ENCODE peak calls at places on chromosome 12, in six cellular contexts. One of them, this sample, is unnamed.

GRCh38 chr12:95118138-95118787 is 44.8 kb upstream of the NR2C1 start:
- DNase-seq in AG04449: no peak
- DNase-seq in T-cell: no peak
- DNase-seq in AG09319: peak; percentile 56
- DNase-seq in AG10803: peak; percentile 92
- DNase-seq in stimulated activated naive CD8-positive, alpha-beta T cell treated with anti-CD3 and anti-CD28 coated beads, Interleukin-15, Interleukin-2, amounts not matched to agents 100 U/mL and 50 U/mL, for 24 hours: no peak
- DNase-seq in this sample: peak; percentile 75

GRCh38 chr12:57802607-57803006 is 15.9 kb downstream of the AVIL start:
- DNase-seq in AG04449: no peak
- DNase-seq in T-cell: no peak
- DNase-seq in AG09319: no peak
- DNase-seq in AG10803: no peak
- DNase-seq in stimulated activated naive CD8-positive, alpha-beta T cell treated with anti-CD3 and anti-CD28 coated beads, Interleukin-15, Interleukin-2, amounts not matched to agents 100 U/mL and 50 U/mL, for 24 hours: no peak
- DNase-seq in this sample: no peak

GRCh38 chr12:110109037-110109836 is 14.9 kb upstream of the IFT81 start:
- DNase-seq in AG04449: peak; percentile 100
- DNase-seq in T-cell: no peak
- DNase-seq in AG09319: peak; percentile 100
- DNase-seq in AG10803: peak; percentile 100
- DNase-seq in stimulated activated naive CD8-positive, alpha-beta T cell treated with anti-CD3 and anti-CD28 coated beads, Interleukin-15, Interleukin-2, amounts not matched to agents 100 U/mL and 50 U/mL, for 24 hours: no peak
- DNase-seq in this sample: peak; percentile 99

GRCh38 chr12:105418232-105418631 is 87.7 kb downstream of the C12orf75 start:
- DNase-seq in AG04449: peak; percentile 98
- DNase-seq in T-cell: no peak
- DNase-seq in AG09319: peak; percentile 32
- DNase-seq in AG10803: peak; percentile 99
- DNase-seq in stimulated activated naive CD8-positive, alpha-beta T cell treated with anti-CD3 and anti-CD28 coated beads, Interleukin-15, Interleukin-2, amounts not matched to agents 100 U/mL and 50 U/mL, for 24 hours: no peak
- DNase-seq in this sample: peak; percentile 74

GRCh38 chr12:65658360-65658759 is 165.9 kb upstream of the HMGA2 start:
- DNase-seq in AG04449: no peak
- DNase-seq in T-cell: no peak
- DNase-seq in AG09319: no peak
- DNase-seq in AG10803: no peak
- DNase-seq in stimulated activated naive CD8-positive, alpha-beta T cell treated with anti-CD3 and anti-CD28 coated beads, Interleukin-15, Interleukin-2, amounts not matched to agents 100 U/mL and 50 U/mL, for 24 hours: no peak
- DNase-seq in this sample: no peak

GRCh38 chr12:121420109-121420508 is 20.2 kb downstream of the RNF34 start:
- DNase-seq in AG04449: no peak
- DNase-seq in T-cell: no peak
- DNase-seq in AG09319: no peak
- DNase-seq in AG10803: no peak
- DNase-seq in stimulated activated naive CD8-positive, alpha-beta T cell treated with anti-CD3 and anti-CD28 coated beads, Interleukin-15, Interleukin-2, amounts not matched to agents 100 U/mL and 50 U/mL, for 24 hours: no peak
- DNase-seq in this sample: no peak

GRCh38 chr12:12449533-12450025 is 92.7 kb downstream of the BORCS5 start:
- DNase-seq in AG04449: no peak
- DNase-seq in T-cell: no peak
- DNase-seq in AG09319: no peak
- DNase-seq in AG10803: no peak
- DNase-seq in stimulated activated naive CD8-positive, alpha-beta T cell treated with anti-CD3 and anti-CD28 coated beads, Interleukin-15, Interleukin-2, amounts not matched to agents 100 U/mL and 50 U/mL, for 24 hours: no peak
- DNase-seq in this sample: no peak

GRCh38 chr12:66152732-66153131 is 17.1 kb downstream of the TMBIM4 start:
- DNase-seq in AG04449: no peak
- DNase-seq in T-cell: no peak
- DNase-seq in AG09319: no peak
- DNase-seq in AG10803: peak; percentile 57
- DNase-seq in stimulated activated naive CD8-positive, alpha-beta T cell treated with anti-CD3 and anti-CD28 coated beads, Interleukin-15, Interleukin-2, amounts not matched to agents 100 U/mL and 50 U/mL, for 24 hours: no peak
- DNase-seq in this sample: peak; percentile 59

GRCh38 chr12:2834581-2835491 is at the start of gene NRIP2:
- DNase-seq in AG04449: no peak
- DNase-seq in T-cell: no peak
- DNase-seq in AG09319: no peak
- DNase-seq in AG10803: peak; percentile 35
- DNase-seq in stimulated activated naive CD8-positive, alpha-beta T cell treated with anti-CD3 and anti-CD28 coated beads, Interleukin-15, Interleukin-2, amounts not matched to agents 100 U/mL and 50 U/mL, for 24 hours: no peak
- DNase-seq in this sample: peak; percentile 62

GRCh38 chr12:31715283-31715825 is 13.5 kb downstream of the AMN1 start:
- DNase-seq in AG04449: no peak
- DNase-seq in T-cell: no peak
- DNase-seq in AG09319: no peak
- DNase-seq in AG10803: no peak
- DNase-seq in stimulated activated naive CD8-positive, alpha-beta T cell treated with anti-CD3 and anti-CD28 coated beads, Interleukin-15, Interleukin-2, amounts not matched to agents 100 U/mL and 50 U/mL, for 24 hours: no peak
- DNase-seq in this sample: no peak

GRCh38 chr12:94805749-94806148 is 155.4 kb upstream of the TMCC3 start:
- DNase-seq in AG04449: peak; percentile 33
- DNase-seq in T-cell: no peak
- DNase-seq in AG09319: peak; percentile 14
- DNase-seq in AG10803: peak; percentile 75
- DNase-seq in stimulated activated naive CD8-positive, alpha-beta T cell treated with anti-CD3 and anti-CD28 coated beads, Interleukin-15, Interleukin-2, amounts not matched to agents 100 U/mL and 50 U/mL, for 24 hours: no peak
- DNase-seq in this sample: peak; percentile 92

GRCh38 chr12:40225984-40226602 is 1.3 kb downstream of the LRRK2 start:
- DNase-seq in AG04449: no peak
- DNase-seq in T-cell: no peak
- DNase-seq in AG09319: no peak
- DNase-seq in AG10803: no peak
- DNase-seq in stimulated activated naive CD8-positive, alpha-beta T cell treated with anti-CD3 and anti-CD28 coated beads, Interleukin-15, Interleukin-2, amounts not matched to agents 100 U/mL and 50 U/mL, for 24 hours: no peak
- DNase-seq in this sample: no peak

This sample was measured in adipocyte.